ENCODE peak calls at places on chromosome 3, in five cellular contexts. L is GM23248, X is heart right ventricle, N is fibroblast of lung, H is sigmoid colon. E is an unnamed sample.

GRCh38 chr3:33433843-33434242 is 6.4 kb downstream of the UBP1 start:
- DNase-seq in N (peak; percentile 58), H (no peak), L (peak; percentile 54), X (no peak), E (no peak)

GRCh38 chr3:84292113-84292512 is 666.7 kb upstream of the CADM2 start:
- DNase-seq in X (no peak), N (no peak), H (no peak), L (no peak), E (no peak)

GRCh38 chr3:24255414-24255813 is 239.2 kb downstream of the THRB start:
- DNase-seq in X (no peak), L (no peak), N (no peak), H (no peak), E (no peak)

GRCh38 chr3:192827863-192828594 is 89.6 kb downstream of the MB21D2 start:
- DNase-seq in H (no peak), X (no peak), L (no peak), N (no peak), E (no peak)

GRCh38 chr3:16927485-16927884 is 42.7 kb downstream of the PLCL2 start:
- DNase-seq in N (no peak), X (no peak), L (no peak), H (no peak), E (no peak)

GRCh38 chr3:194307849-194308248 is 43.3 kb downstream of the CPN2 start:
- DNase-seq in L (no peak), N (no peak), X (no peak), H (peak; percentile 14), E (no peak)

GRCh38 chr3:145849115-145849514 is 311.9 kb downstream of the PLOD2 start:
- DNase-seq in L (no peak), N (no peak), H (no peak), X (no peak), E (no peak)

GRCh38 chr3:122957707-122958210 is 69.8 kb downstream of the SEMA5B start:
- DNase-seq in L (no peak), N (peak; percentile 29), H (no peak), X (peak; percentile 54), E (no peak)

GRCh38 chr3:195517030-195517429 is 26.1 kb downstream of the PPP1R2 start:
- DNase-seq in L (no peak), N (no peak), X (no peak), H (no peak), E (no peak)

GRCh38 chr3:27590437-27591320 is 106.5 kb upstream of the SLC4A7 start:
- DNase-seq in L (peak; percentile 66), X (peak; percentile 21), N (peak; percentile 75), H (no peak), E (no peak)

GRCh38 chr3:123449986-123450474 is 1.1 kb upstream of the ADCY5 start:
- DNase-seq in H (no peak), N (peak; percentile 17), X (peak; percentile 39), L (peak; percentile 28), E (peak; percentile 78)

GRCh38 chr3:13574798-13575451 is 26.0 kb downstream of the FBLN2 start:
- DNase-seq in X (no peak), N (peak; percentile 70), H (no peak), L (peak; percentile 91), E (no peak)

GRCh38 chr3:5144316-5144994 is 22.4 kb downstream of the ARL8B start:
- DNase-seq in H (no peak), N (no peak), L (no peak), X (no peak), E (no peak)

GRCh38 chr3:194298331-194299227 is 52.5 kb downstream of the CPN2 start:
- DNase-seq in X (no peak), H (peak; percentile 65), N (no peak), L (no peak), E (no peak)

GRCh38 chr3:102510663-102511062 is 75.8 kb downstream of the ZPLD1 start:
- DNase-seq in X (no peak), H (no peak), N (peak; percentile 27), L (no peak), E (no peak)

GRCh38 chr3:47781326-47781684 is 388 bp downstream of the SMARCC1 start:
- DNase-seq in N (no peak), L (peak; percentile 70), X (peak; percentile 62), H (peak; percentile 77), E (no peak)

GRCh38 chr3:121152573-121152972 is 244.6 kb downstream of the STXBP5L start:
- DNase-seq in N (peak; percentile 12), X (no peak), L (peak; percentile 15), H (no peak), E (no peak)

GRCh38 chr3:151282921-151283320 is 4.6 kb upstream of the P2RY14 start:
- DNase-seq in L (peak; percentile 56), H (no peak), N (peak; percentile 49), X (no peak), E (no peak)

GRCh38 chr3:149373235-149374125 is 4.0 kb downstream of the TM4SF1 start:
- DNase-seq in N (peak; percentile 73), X (no peak), H (no peak), L (peak; percentile 92), E (no peak)

GRCh38 chr3:43958973-43959372 is 268.2 kb downstream of the ABHD5 start:
- DNase-seq in X (no peak), H (no peak), L (no peak), N (no peak), E (no peak)

GRCh38 chr3:60013241-60013640 is 963.4 kb upstream of the CFAP20DC start:
- DNase-seq in N (peak; percentile 51), L (peak; percentile 5), X (no peak), H (no peak), E (no peak)

GRCh38 chr3:64410226-64410625 is 185.0 kb upstream of the PRICKLE2 start:
- DNase-seq in X (no peak), L (no peak), N (no peak), H (no peak), E (no peak)

GRCh38 chr3:123295901-123296250 is 94.1 kb downstream of the SEC22A start:
- DNase-seq in N (no peak), L (no peak), H (peak; percentile 65), X (no peak), E (no peak)

GRCh38 chr3:79846148-79846933 is 78.5 kb upstream of the ROBO1 start:
- DNase-seq in X (no peak), N (no peak), L (no peak), H (no peak), E (no peak)

GRCh38 chr3:160098946-160099626 is 110.5 kb downstream of the IL12A start:
- DNase-seq in L (peak; percentile 3), N (no peak), H (no peak), X (no peak), E (no peak)

GRCh38 chr3:141913150-141913811 is 36.8 kb downstream of the ATP1B3 start:
- DNase-seq in N (peak; percentile 52), L (peak; percentile 79), X (peak; percentile 53), H (no peak), E (no peak)

GRCh38 chr3:46187876-46188275 is 20.2 kb downstream of the CCR1 start:
- DNase-seq in X (no peak), L (peak; percentile 85), H (no peak), N (peak; percentile 52), E (no peak)

GRCh38 chr3:119035014-119035346 is 334 bp upstream of the IGSF11 start:
- DNase-seq in N (no peak), X (no peak), H (no peak), L (no peak), E (no peak)

GRCh38 chr3:187783098-187783497 is 37.8 kb upstream of the BCL6 start:
- DNase-seq in H (peak; percentile 81), N (peak; percentile 99), L (peak; percentile 96), X (peak; percentile 50), E (no peak)

GRCh38 chr3:66408458-66408857 is 92.4 kb downstream of the LRIG1 start:
- DNase-seq in L (no peak), N (no peak), H (peak; percentile 61), X (no peak), E (no peak)
- H3K4me1 ChIP-seq in L (peaks cover 35% of the 10 kb centered on the region), N (peaks cover 41% of the 10 kb centered on the region), H (no peaks in the 10 kb centered on the region), X (peaks cover 60% of the 10 kb centered on the region), E (peaks cover 18% of the 10 kb centered on the region)

DNA sequence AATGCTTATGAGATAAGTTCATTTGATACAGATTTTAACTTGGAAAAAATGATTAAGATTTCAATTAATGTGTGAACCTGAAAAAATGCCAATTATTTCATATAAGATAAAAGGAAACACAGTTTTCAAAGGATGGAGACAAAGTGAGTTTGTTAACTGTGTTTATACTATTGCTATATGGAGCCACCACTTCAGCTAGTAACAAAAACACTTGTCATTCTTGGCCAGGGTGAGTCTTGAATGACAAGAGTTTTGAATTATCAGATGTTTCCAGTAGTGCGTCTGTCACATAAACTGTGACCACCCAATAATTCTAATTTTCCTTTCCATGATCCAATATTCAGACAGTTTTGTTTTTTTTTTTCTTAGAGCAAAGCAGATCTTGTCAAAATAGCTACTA is 78.0 kb upstream of the GADL1 start:
- DNase-seq in N (no peak), X (no peak), H (no peak), L (no peak), E (no peak)
- H3K4me1 ChIP-seq in N (no peaks in the 10 kb centered on the region), X (no peaks in the 10 kb centered on the region), H (no peaks in the 10 kb centered on the region), L (no peaks in the 10 kb centered on the region), E (no peaks in the 10 kb centered on the region)

GRCh38 chr3:105807146-105807545 is 61.7 kb downstream of the CBLB start:
- DNase-seq in N (no peak), X (no peak), H (no peak), L (no peak), E (no peak)
- H3K4me1 ChIP-seq in N (peaks cover 2% of the 10 kb centered on the region), X (peaks cover 46% of the 10 kb centered on the region), H (no peaks in the 10 kb centered on the region), L (peaks cover 62% of the 10 kb centered on the region), E (peaks cover 6% of the 10 kb centered on the region)

GRCh38 chr3:51391075-51391565 is at the start of gene RBM15B:
- DNase-seq in X (peak; percentile 97), L (peak; percentile 99), H (peak; percentile 99), N (peak; percentile 95), E (peak; percentile 98)
- H3K4me1 ChIP-seq in X (peaks cover 87% of the 10 kb centered on the region), L (peaks cover 34% of the 10 kb centered on the region), H (no peaks in the 10 kb centered on the region), N (peaks cover 24% of the 10 kb centered on the region), E (peaks cover 58% of the 10 kb centered on the region)

E was measured in ascending aorta.